ENCODE peak calls at places on chromosome 13, in six cellular contexts. S, D, R, K, O and M are unnamed samples.

GRCh38 chr13:44605275-44605674 is 29.1 kb upstream of the TSC22D1 start:
- DNase-seq in D (no peak), O (no peak), R (no peak), S (no peak), K (no peak), M (no peak)

GRCh38 chr13:52849727-52850395 is 1.4 kb upstream of the PCDH8 start:
- DNase-seq in O (no peak), D (no peak), K (no peak), R (no peak), S (no peak), M (no peak)

GRCh38 chr13:45792827-45793303 is 58.7 kb downstream of the SIAH3 start:
- DNase-seq in O (no peak), R (no peak), K (no peak), S (no peak), D (no peak), M (no peak)

GRCh38 chr13:31174018-31174417 is 12.3 kb upstream of the HSPH1 start:
- DNase-seq in K (no peak), D (no peak), O (no peak), R (no peak), S (no peak), M (no peak)

GRCh38 chr13:59461411-59461810 is 702.3 kb downstream of the DIAPH3 start:
- DNase-seq in S (no peak), O (no peak), D (no peak), K (no peak), R (no peak), M (no peak)

GRCh38 chr13:79525458-79525857 is 44.5 kb downstream of the NDFIP2 start:
- DNase-seq in D (no peak), R (no peak), S (no peak), K (no peak), O (no peak), M (peak; percentile 44)

GRCh38 chr13:76609643-76610042 is 276.6 kb downstream of the KCTD12 start:
- DNase-seq in K (no peak), R (no peak), O (no peak), D (no peak), S (no peak), M (no peak)

GRCh38 chr13:76928456-76928855 is 19.9 kb upstream of the ACOD1 start:
- DNase-seq in R (no peak), K (no peak), O (no peak), D (no peak), S (no peak), M (peak; percentile 28)

GRCh38 chr13:49627831-49628652 is at the start of gene ARL11:
- DNase-seq in R (no peak), O (no peak), S (peak; percentile 79), D (peak; percentile 94), K (peak; percentile 85), M (peak; percentile 25)

GRCh38 chr13:23715092-23715761 is 145.0 kb downstream of the TNFRSF19 start:
- DNase-seq in O (no peak), K (no peak), D (no peak), R (no peak), S (no peak), M (no peak)

DNA sequence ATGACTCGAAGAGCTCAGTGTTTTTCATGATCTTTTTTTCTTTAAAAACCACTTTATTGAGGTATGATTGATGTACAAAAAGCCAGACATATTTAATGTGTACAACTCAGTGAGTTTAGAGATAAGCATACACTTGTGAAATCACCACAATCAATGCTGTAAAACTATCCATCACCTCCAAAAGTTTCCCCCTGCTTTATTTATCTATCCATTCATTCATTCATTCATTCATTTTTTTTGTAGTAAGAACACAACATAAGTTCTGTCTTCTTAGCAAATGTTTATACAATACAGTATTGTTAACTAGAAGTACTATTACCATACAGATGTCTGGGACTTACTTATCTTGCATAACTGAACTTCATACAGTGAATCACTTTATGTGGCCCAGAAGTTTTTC is 6.6 kb downstream of the RAP2A start:
- DNase-seq in K (no peak), S (no peak), R (no peak), D (no peak), O (no peak), M (no peak)
- H3K4me1 ChIP-seq in K (peaks cover 33% of the 10 kb centered on the region), S (peaks cover 4% of the 10 kb centered on the region), R (no peaks in the 10 kb centered on the region), D (no peaks in the 10 kb centered on the region), O (peaks cover 2% of the 10 kb centered on the region), M (no peaks in the 10 kb centered on the region)

GRCh38 chr13:113852536-113853517 is 11.0 kb downstream of the GAS6 start:
- DNase-seq in R (peak; percentile 9), D (peak; percentile 55), S (peak; percentile 20), O (no peak), K (no peak), M (no peak)
- H3K27ac ChIP-seq in R (peak overlapping the region; percentile 48), D (peak overlapping the region; percentile 21), S (no peak overlapping the region), O (no peak overlapping the region), K (no peak overlapping the region), M (no peak overlapping the region)

GRCh38 chr13:21342699-21343442 is 116.2 kb downstream of the ZDHHC20 start:
- DNase-seq in R (no peak), S (no peak), O (no peak), D (no peak), K (no peak), M (no peak)

GRCh38 chr13:21338651-21339278 is 120.3 kb downstream of the ZDHHC20 start:
- DNase-seq in O (no peak), K (no peak), D (no peak), S (no peak), R (no peak), M (no peak)

GRCh38 chr13:21341637-21342422 is 117.3 kb downstream of the ZDHHC20 start:
- DNase-seq in D (no peak), K (no peak), R (no peak), S (no peak), O (no peak), M (no peak)

GRCh38 chr13:21336609-21337008 is 122.5 kb downstream of the ZDHHC20 start:
- DNase-seq in D (no peak), S (no peak), R (no peak), K (no peak), O (no peak), M (no peak)

DNA sequence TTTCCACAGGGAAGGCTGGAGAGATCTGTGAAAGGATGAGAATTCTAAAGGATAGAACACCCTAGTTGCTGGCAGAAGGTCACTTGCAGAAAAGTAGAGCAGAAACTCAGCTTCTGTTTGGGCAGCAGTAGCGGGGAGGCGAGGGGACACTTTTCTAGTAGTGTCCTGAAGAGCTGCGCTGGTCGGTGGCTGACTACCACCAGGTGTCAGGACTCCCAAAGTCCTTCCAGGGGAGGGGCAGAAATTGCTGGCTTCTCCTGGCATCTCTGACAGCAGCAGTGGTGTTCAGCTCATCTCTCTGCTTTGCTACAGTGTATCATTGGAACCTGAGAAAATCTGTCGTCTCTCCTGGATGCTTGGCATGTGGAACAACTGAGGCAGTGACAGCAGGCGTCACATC is 120.9 kb downstream of the ZDHHC20 start:
- DNase-seq in K (no peak), O (no peak), D (no peak), R (no peak), S (no peak), M (no peak)
- TF ChIP-seq CTCF in K (no peak), O (peak; percentile 17), D (no peak), R (no peak), S (no peak), M (no peak)

GRCh38 chr13:75421987-75422386 is 60.0 kb downstream of the TBC1D4 start:
- DNase-seq in O (no peak), K (no peak), R (no peak), S (no peak), D (no peak), M (no peak)
- H3K4me1 ChIP-seq in O (peaks cover 5% of the 10 kb centered on the region), K (peaks cover 27% of the 10 kb centered on the region), R (peaks cover 31% of the 10 kb centered on the region), S (no peaks in the 10 kb centered on the region), D (no peaks in the 10 kb centered on the region), M (no peaks in the 10 kb centered on the region)

GRCh38 chr13:98922306-98922705 is 55.6 kb downstream of the DOCK9 start:
- DNase-seq in R (no peak), D (no peak), K (no peak), S (no peak), O (no peak), M (no peak)

GRCh38 chr13:98919566-98919965 is 58.3 kb downstream of the DOCK9 start:
- DNase-seq in D (no peak), K (no peak), O (no peak), S (no peak), R (no peak), M (no peak)

GRCh38 chr13:98923641-98924397 is 54.0 kb downstream of the DOCK9 start:
- DNase-seq in R (no peak), O (no peak), S (no peak), D (no peak), K (no peak), M (no peak)

GRCh38 chr13:98921015-98921414 is 56.8 kb downstream of the DOCK9 start:
- DNase-seq in K (no peak), D (no peak), R (no peak), S (no peak), O (no peak), M (no peak)

DNA sequence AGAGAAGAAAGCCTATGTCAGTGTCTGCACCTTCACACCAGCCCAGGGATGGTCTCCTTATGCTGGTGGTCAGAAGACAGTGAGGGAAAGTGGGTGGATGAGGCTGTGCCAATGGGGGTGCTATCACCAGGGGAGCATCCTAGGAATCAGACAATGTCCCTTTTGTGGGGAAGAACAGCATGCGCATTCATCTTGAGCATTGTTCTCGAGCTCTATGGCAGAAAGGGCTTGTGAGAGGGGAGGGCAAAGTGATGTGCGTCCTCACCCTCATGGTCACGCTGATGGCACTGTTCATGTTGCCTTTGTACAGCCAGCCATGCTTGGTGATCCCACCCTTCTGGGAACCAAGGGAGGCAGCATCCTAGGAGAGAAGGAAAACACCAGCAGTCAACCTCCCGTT is 56.1 kb downstream of the DOCK9 start:
- DNase-seq in R (no peak), O (no peak), K (no peak), D (no peak), S (no peak), M (no peak)
- H3K27ac ChIP-seq in R (no peak overlapping the region), O (no peak overlapping the region), K (no peak overlapping the region), D (no peak overlapping the region), S (no peak overlapping the region), M (no peak overlapping the region)

GRCh38 chr13:57824121-57824520 is 192.6 kb downstream of the PCDH17 start:
- DNase-seq in O (no peak), D (no peak), R (no peak), K (no peak), S (no peak), M (no peak)

GRCh38 chr13:57829496-57829895 is 198.0 kb downstream of the PCDH17 start:
- DNase-seq in D (no peak), R (no peak), O (no peak), S (no peak), K (no peak), M (no peak)

GRCh38 chr13:57825066-57825465 is 193.5 kb downstream of the PCDH17 start:
- DNase-seq in D (no peak), R (no peak), O (no peak), K (no peak), S (no peak), M (no peak)

GRCh38 chr13:57820924-57821323 is 189.4 kb downstream of the PCDH17 start:
- DNase-seq in D (no peak), S (no peak), R (no peak), K (no peak), O (no peak), M (no peak)

DNA sequence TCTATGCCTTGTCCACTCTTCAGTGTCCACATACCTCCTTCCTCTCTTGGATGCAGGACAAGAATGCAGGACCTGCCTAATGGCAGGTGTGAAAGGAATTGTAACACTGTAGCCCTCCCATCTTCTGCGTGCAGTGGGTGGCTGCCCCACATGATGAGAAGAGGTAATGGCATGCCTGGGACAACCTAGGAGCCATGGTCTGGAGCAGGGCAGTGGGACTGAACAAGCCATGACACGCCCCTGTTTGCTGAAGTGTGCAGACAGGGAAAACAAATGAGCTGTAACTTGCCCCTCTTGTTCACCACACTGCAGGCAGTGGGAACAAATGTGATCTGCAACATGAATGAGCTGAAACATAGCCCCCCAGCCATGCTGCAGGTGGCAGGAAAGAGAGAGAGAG is 192.2 kb downstream of the PCDH17 start:
- DNase-seq in O (no peak), K (no peak), D (no peak), S (no peak), R (no peak), M (no peak)
- TF ChIP-seq CTCF in O (no peak), K (no peak), D (no peak), S (no peak), R (no peak), M (no peak)